ENCODE peak calls at places on chromosome 14, in ten cellular contexts. One of them, this sample, is unnamed.

GRCh38 chr14:50058112-50058511 is 58.3 kb downstream of the VCPKMT start:
- DNase-seq in adrenal gland: no peak
- DNase-seq in IMR-90: no peak
- DNase-seq in astrocyte of the spinal cord: no peak
- DNase-seq in lower lobe of right lung: no peak
- DNase-seq in AG09319: no peak
- DNase-seq in AG10803: no peak
- DNase-seq in AG09309: no peak
- DNase-seq in GM12865: no peak
- DNase-seq in dorsolateral prefrontal cortex: no peak
- DNase-seq in this sample: no peak

GRCh38 chr14:68779761-68780323 is 13.0 kb downstream of the ZFP36L1 start:
- DNase-seq in IMR-90: peak
- DNase-seq in astrocyte of the spinal cord: peak
- DNase-seq in dorsolateral prefrontal cortex: no peak
- DNase-seq in AG10803: peak
- DNase-seq in AG09309: peak
- DNase-seq in GM12865: no peak
- DNase-seq in adrenal gland: no peak
- DNase-seq in lower lobe of right lung: no peak
- DNase-seq in AG09319: no peak
- DNase-seq in this sample: no peak

GRCh38 chr14:103562385-103563088 is at the start of the genes BAG5 and COA8:
- DNase-seq in GM12865: peak
- DNase-seq in astrocyte of the spinal cord: peak
- DNase-seq in AG10803: peak
- DNase-seq in adrenal gland: peak
- DNase-seq in dorsolateral prefrontal cortex: peak
- DNase-seq in AG09309: no peak
- DNase-seq in lower lobe of right lung: peak
- DNase-seq in IMR-90: peak
- DNase-seq in AG09319: no peak
- DNase-seq in this sample: peak

GRCh38 chr14:64095620-64096019 is 198.6 kb downstream of the ESR2 start:
- DNase-seq in IMR-90: peak
- DNase-seq in adrenal gland: no peak
- DNase-seq in lower lobe of right lung: no peak
- DNase-seq in astrocyte of the spinal cord: peak
- DNase-seq in dorsolateral prefrontal cortex: no peak
- DNase-seq in AG09309: no peak
- DNase-seq in GM12865: no peak
- DNase-seq in AG09319: no peak
- DNase-seq in AG10803: peak
- DNase-seq in this sample: no peak

GRCh38 chr14:63375772-63376171 is 57.0 kb upstream of the GPHB5 start:
- DNase-seq in lower lobe of right lung: no peak
- DNase-seq in AG10803: peak
- DNase-seq in AG09319: no peak
- DNase-seq in AG09309: peak
- DNase-seq in astrocyte of the spinal cord: no peak
- DNase-seq in adrenal gland: no peak
- DNase-seq in GM12865: no peak
- DNase-seq in IMR-90: peak
- DNase-seq in dorsolateral prefrontal cortex: no peak
- DNase-seq in this sample: no peak

GRCh38 chr14:29576997-29577396 is 350.6 kb downstream of the PRKD1 start:
- DNase-seq in astrocyte of the spinal cord: peak
- DNase-seq in IMR-90: peak
- DNase-seq in AG09319: no peak
- DNase-seq in adrenal gland: no peak
- DNase-seq in GM12865: no peak
- DNase-seq in lower lobe of right lung: no peak
- DNase-seq in AG10803: no peak
- DNase-seq in dorsolateral prefrontal cortex: no peak
- DNase-seq in AG09309: no peak
- DNase-seq in this sample: no peak

GRCh38 chr14:90438841-90439240 is 42.0 kb downstream of the CALM1 start:
- DNase-seq in dorsolateral prefrontal cortex: no peak
- DNase-seq in lower lobe of right lung: no peak
- DNase-seq in astrocyte of the spinal cord: no peak
- DNase-seq in AG09319: no peak
- DNase-seq in AG09309: no peak
- DNase-seq in AG10803: no peak
- DNase-seq in IMR-90: no peak
- DNase-seq in GM12865: no peak
- DNase-seq in adrenal gland: no peak
- DNase-seq in this sample: no peak

GRCh38 chr14:103361868-103362267 is 23.3 kb upstream of the MARK3 start:
- DNase-seq in AG09319: peak
- DNase-seq in AG10803: peak
- DNase-seq in dorsolateral prefrontal cortex: no peak
- DNase-seq in adrenal gland: no peak
- DNase-seq in AG09309: peak
- DNase-seq in astrocyte of the spinal cord: peak
- DNase-seq in GM12865: no peak
- DNase-seq in IMR-90: peak
- DNase-seq in lower lobe of right lung: no peak
- DNase-seq in this sample: peak

GRCh38 chr14:72965249-72965648 is 39.0 kb downstream of the DCAF4 start:
- DNase-seq in dorsolateral prefrontal cortex: no peak
- DNase-seq in adrenal gland: no peak
- DNase-seq in AG09309: no peak
- DNase-seq in AG09319: no peak
- DNase-seq in GM12865: no peak
- DNase-seq in IMR-90: peak
- DNase-seq in lower lobe of right lung: no peak
- DNase-seq in AG10803: peak
- DNase-seq in astrocyte of the spinal cord: no peak
- DNase-seq in this sample: no peak

GRCh38 chr14:37202812-37203211 is 5.1 kb downstream of the MIPOL1 start:
- DNase-seq in AG10803: no peak
- DNase-seq in GM12865: no peak
- DNase-seq in AG09319: no peak
- DNase-seq in AG09309: no peak
- DNase-seq in lower lobe of right lung: no peak
- DNase-seq in dorsolateral prefrontal cortex: no peak
- DNase-seq in astrocyte of the spinal cord: no peak
- DNase-seq in adrenal gland: no peak
- DNase-seq in IMR-90: no peak
- DNase-seq in this sample: no peak

GRCh38 chr14:72682188-72682587 is 211.7 kb downstream of the DPF3 start:
- DNase-seq in GM12865: no peak
- DNase-seq in astrocyte of the spinal cord: peak
- DNase-seq in AG10803: peak
- DNase-seq in lower lobe of right lung: no peak
- DNase-seq in AG09309: peak
- DNase-seq in AG09319: peak
- DNase-seq in adrenal gland: no peak
- DNase-seq in IMR-90: peak
- DNase-seq in dorsolateral prefrontal cortex: no peak
- DNase-seq in this sample: no peak

GRCh38 chr14:72708708-72709475 is 185.0 kb downstream of the DPF3 start:
- DNase-seq in AG10803: no peak
- DNase-seq in astrocyte of the spinal cord: no peak
- DNase-seq in lower lobe of right lung: no peak
- DNase-seq in IMR-90: no peak
- DNase-seq in dorsolateral prefrontal cortex: peak
- DNase-seq in AG09319: no peak
- DNase-seq in AG09309: no peak
- DNase-seq in GM12865: no peak
- DNase-seq in adrenal gland: no peak
- DNase-seq in this sample: no peak

GRCh38 chr14:84807673-84808072 is 722.3 kb upstream of the FLRT2 start:
- DNase-seq in AG09319: no peak
- DNase-seq in adrenal gland: no peak
- DNase-seq in AG09309: no peak
- DNase-seq in dorsolateral prefrontal cortex: peak
- DNase-seq in GM12865: no peak
- DNase-seq in lower lobe of right lung: no peak
- DNase-seq in IMR-90: no peak
- DNase-seq in astrocyte of the spinal cord: no peak
- DNase-seq in AG10803: no peak
- DNase-seq in this sample: no peak

GRCh38 chr14:65396082-65396910 is 16.2 kb upstream of the FUT8 start:
- DNase-seq in GM12865: peak
- DNase-seq in astrocyte of the spinal cord: no peak
- DNase-seq in lower lobe of right lung: no peak
- DNase-seq in AG09319: no peak
- DNase-seq in AG09309: no peak
- DNase-seq in dorsolateral prefrontal cortex: no peak
- DNase-seq in AG10803: no peak
- DNase-seq in IMR-90: no peak
- DNase-seq in adrenal gland: no peak
- DNase-seq in this sample: no peak

GRCh38 chr14:93824076-93824475 is 35.8 kb upstream of the PRIMA1 start:
- DNase-seq in astrocyte of the spinal cord: no peak
- DNase-seq in dorsolateral prefrontal cortex: no peak
- DNase-seq in AG09319: no peak
- DNase-seq in lower lobe of right lung: no peak
- DNase-seq in adrenal gland: no peak
- DNase-seq in GM12865: no peak
- DNase-seq in AG09309: no peak
- DNase-seq in IMR-90: no peak
- DNase-seq in AG10803: no peak
- DNase-seq in this sample: no peak

GRCh38 chr14:93829839-93830481 is 41.7 kb upstream of the PRIMA1 start:
- DNase-seq in GM12865: no peak
- DNase-seq in dorsolateral prefrontal cortex: no peak
- DNase-seq in AG09309: no peak
- DNase-seq in lower lobe of right lung: no peak
- DNase-seq in AG10803: no peak
- DNase-seq in AG09319: no peak
- DNase-seq in IMR-90: no peak
- DNase-seq in astrocyte of the spinal cord: no peak
- DNase-seq in adrenal gland: no peak
- DNase-seq in this sample: no peak

GRCh38 chr14:93825235-93825553 is 36.9 kb upstream of the PRIMA1 start:
- DNase-seq in dorsolateral prefrontal cortex: no peak
- DNase-seq in adrenal gland: no peak
- DNase-seq in AG09319: no peak
- DNase-seq in IMR-90: no peak
- DNase-seq in AG09309: no peak
- DNase-seq in GM12865: no peak
- DNase-seq in lower lobe of right lung: no peak
- DNase-seq in astrocyte of the spinal cord: no peak
- DNase-seq in AG10803: no peak
- DNase-seq in this sample: no peak

GRCh38 chr14:93818857-93819256 is 30.6 kb upstream of the PRIMA1 start:
- DNase-seq in astrocyte of the spinal cord: no peak
- DNase-seq in dorsolateral prefrontal cortex: no peak
- DNase-seq in AG09309: no peak
- DNase-seq in IMR-90: no peak
- DNase-seq in AG09319: no peak
- DNase-seq in GM12865: no peak
- DNase-seq in adrenal gland: no peak
- DNase-seq in lower lobe of right lung: no peak
- DNase-seq in AG10803: no peak
- DNase-seq in this sample: no peak

GRCh38 chr14:93824518-93825234 is 36.4 kb upstream of the PRIMA1 start:
- DNase-seq in AG10803: no peak
- DNase-seq in AG09309: no peak
- DNase-seq in dorsolateral prefrontal cortex: no peak
- DNase-seq in IMR-90: no peak
- DNase-seq in AG09319: no peak
- DNase-seq in GM12865: no peak
- DNase-seq in lower lobe of right lung: no peak
- DNase-seq in adrenal gland: no peak
- DNase-seq in astrocyte of the spinal cord: no peak
- DNase-seq in this sample: no peak
- TF ChIP-seq CTCF in AG10803: no peak
- TF ChIP-seq CTCF in AG09309: no peak
- TF ChIP-seq CTCF in dorsolateral prefrontal cortex: no peak
- TF ChIP-seq CTCF in IMR-90: no peak
- TF ChIP-seq CTCF in AG09319: no peak
- TF ChIP-seq CTCF in GM12865: no peak
- TF ChIP-seq CTCF in lower lobe of right lung: no peak
- TF ChIP-seq CTCF in adrenal gland: no peak
- TF ChIP-seq CTCF in astrocyte of the spinal cord: no peak
- TF ChIP-seq CTCF in this sample: no peak

GRCh38 chr14:100104523-100105300 is 39.5 kb downstream of the EVL start:
- DNase-seq in GM12865: no peak
- DNase-seq in IMR-90: peak
- DNase-seq in astrocyte of the spinal cord: peak
- DNase-seq in lower lobe of right lung: no peak
- DNase-seq in AG10803: no peak
- DNase-seq in dorsolateral prefrontal cortex: no peak
- DNase-seq in AG09319: no peak
- DNase-seq in AG09309: peak
- DNase-seq in adrenal gland: no peak
- DNase-seq in this sample: no peak
- TF ChIP-seq CTCF in GM12865: peak
- TF ChIP-seq CTCF in IMR-90: no peak
- TF ChIP-seq CTCF in astrocyte of the spinal cord: peak
- TF ChIP-seq CTCF in lower lobe of right lung: no peak
- TF ChIP-seq CTCF in AG10803: no peak
- TF ChIP-seq CTCF in dorsolateral prefrontal cortex: no peak
- TF ChIP-seq CTCF in AG09319: no peak
- TF ChIP-seq CTCF in AG09309: peak
- TF ChIP-seq CTCF in adrenal gland: no peak
- TF ChIP-seq CTCF in this sample: no peak

DNA sequence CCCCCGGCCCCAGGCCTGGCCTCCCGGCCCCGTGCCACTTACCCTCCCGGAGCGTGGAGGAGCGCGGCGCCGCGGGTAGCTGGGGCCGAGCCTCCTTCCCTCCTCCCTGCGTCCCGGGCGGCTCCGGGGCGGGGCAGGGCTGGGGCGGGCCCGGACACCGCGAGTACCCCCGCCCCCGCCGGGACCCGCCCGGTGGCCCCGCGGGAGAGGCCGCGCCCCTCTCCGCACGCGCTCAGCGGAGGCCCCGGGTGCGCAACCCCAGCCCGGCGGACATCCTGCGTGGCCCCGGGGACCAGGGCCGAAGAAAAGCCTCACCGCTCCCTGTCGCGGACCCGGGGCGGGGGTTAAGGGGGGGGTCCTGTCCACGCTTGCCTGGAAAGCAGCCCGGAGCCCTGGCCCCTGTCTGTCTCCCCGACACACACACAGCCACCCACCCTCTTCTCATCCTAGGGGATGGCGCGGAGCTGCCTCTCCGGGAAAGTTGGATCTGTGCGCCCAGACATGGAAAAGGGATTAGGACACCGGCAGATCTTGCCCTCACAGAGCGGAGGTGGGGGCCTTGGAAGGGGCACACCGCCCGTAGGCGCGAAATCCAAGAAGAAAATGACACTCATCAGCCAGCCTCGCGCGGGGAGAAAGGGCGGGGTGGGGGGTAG is at the start of gene SYNE3:
- DNase-seq in astrocyte of the spinal cord: no peak
- DNase-seq in dorsolateral prefrontal cortex: no peak
- DNase-seq in AG09319: no peak
- DNase-seq in GM12865: peak
- DNase-seq in lower lobe of right lung: peak
- DNase-seq in IMR-90: no peak
- DNase-seq in adrenal gland: peak
- DNase-seq in AG09309: no peak
- DNase-seq in AG10803: no peak
- DNase-seq in this sample: no peak
- TF ChIP-seq CTCF in astrocyte of the spinal cord: no peak
- TF ChIP-seq CTCF in dorsolateral prefrontal cortex: no peak
- TF ChIP-seq CTCF in AG09319: no peak
- TF ChIP-seq CTCF in GM12865: no peak
- TF ChIP-seq CTCF in lower lobe of right lung: no peak
- TF ChIP-seq CTCF in IMR-90: no peak
- TF ChIP-seq CTCF in adrenal gland: no peak
- TF ChIP-seq CTCF in AG09309: no peak
- TF ChIP-seq CTCF in AG10803: no peak
- TF ChIP-seq CTCF in this sample: no peak

GRCh38 chr14:74980746-74981661 is 21.7 kb upstream of the EIF2B2 start:
- DNase-seq in GM12865: no peak
- DNase-seq in adrenal gland: no peak
- DNase-seq in AG10803: peak
- DNase-seq in AG09309: no peak
- DNase-seq in dorsolateral prefrontal cortex: no peak
- DNase-seq in astrocyte of the spinal cord: peak
- DNase-seq in IMR-90: peak
- DNase-seq in AG09319: no peak
- DNase-seq in lower lobe of right lung: no peak
- DNase-seq in this sample: no peak
- TF ChIP-seq CTCF in GM12865: no peak
- TF ChIP-seq CTCF in adrenal gland: no peak
- TF ChIP-seq CTCF in AG10803: no peak
- TF ChIP-seq CTCF in AG09309: no peak
- TF ChIP-seq CTCF in dorsolateral prefrontal cortex: no peak
- TF ChIP-seq CTCF in astrocyte of the spinal cord: peak
- TF ChIP-seq CTCF in IMR-90: no peak
- TF ChIP-seq CTCF in AG09319: no peak
- TF ChIP-seq CTCF in lower lobe of right lung: no peak
- TF ChIP-seq CTCF in this sample: no peak

This sample was measured in CD14-positive monocyte.